ENCODE peak calls at places on chromosomes 6 and 20, in eight cellular contexts. Q is body of pancreas, W is fibroblast of lung, P is HepG2, R is astrocyte, J is left ventricle myocardium inferior, A is Peyer's patch, E is transverse colon. C is an unnamed sample.

GRCh38 chr6:139823808-139824126 is 449.3 kb upstream of the CITED2 start:
- DNase-seq in W (no peak), E (no peak), P (no peak), A (no peak), Q (no peak), R (no peak), J (no peak), C (no peak)

GRCh38 chr20:61015602-61016001 is 236.5 kb upstream of the CDH4 start:
- DNase-seq in A (no peak), W (no peak), P (no peak), J (no peak), Q (no peak), E (no peak), R (no peak), C (no peak)

GRCh38 chr20:3804254-3804751 is 8.2 kb downstream of the CDC25B start:
- DNase-seq in A (no peak), P (no peak), E (no peak), Q (no peak), W (peak; percentile 37), R (no peak), J (no peak), C (no peak)

GRCh38 chr6:124495316-124496176 is 466.7 kb upstream of the RNF217 start:
- DNase-seq in J (no peak), E (no peak), Q (no peak), A (no peak), P (no peak), W (no peak), R (peak; percentile 44), C (no peak)

GRCh38 chr6:27157461-27158315 is 89.8 kb upstream of the PRSS16 start:
- DNase-seq in J (peak; percentile 56), Q (peak; percentile 67), E (peak; percentile 74), P (peak; percentile 47), W (peak; percentile 68), A (peak; percentile 63), R (peak; percentile 56), C (peak; percentile 67)

GRCh38 chr6:17866876-17867444 is 120.5 kb downstream of the KIF13A start:
- DNase-seq in J (no peak), A (no peak), W (peak; percentile 32), P (peak; percentile 47), E (no peak), Q (no peak), R (no peak), C (no peak)

GRCh38 chr6:27114792-27115191 is 132.7 kb upstream of the PRSS16 start:
- DNase-seq in E (no peak), J (no peak), P (no peak), W (no peak), Q (no peak), R (no peak), A (no peak), C (no peak)

GRCh38 chr6:46215777-46216176 is 45.0 kb upstream of the ENPP5 start:
- DNase-seq in J (no peak), W (no peak), Q (no peak), A (no peak), P (no peak), E (no peak), R (no peak), C (no peak)

GRCh38 chr6:305371-306206 is 13.3 kb downstream of the DUSP22 start:
- DNase-seq in A (no peak), W (no peak), Q (no peak), R (no peak), J (no peak), E (no peak), P (no peak), C (no peak)

GRCh38 chr6:155078331-155078745 is 83.2 kb downstream of the TIAM2 start:
- DNase-seq in P (no peak), A (no peak), W (no peak), J (no peak), E (no peak), R (peak; percentile 59), Q (no peak), C (no peak)

GRCh38 chr6:52394251-52394666 is 25.9 kb upstream of the EFHC1 start:
- DNase-seq in A (no peak), W (no peak), Q (no peak), R (no peak), E (no peak), J (no peak), P (no peak), C (no peak)

DNA sequence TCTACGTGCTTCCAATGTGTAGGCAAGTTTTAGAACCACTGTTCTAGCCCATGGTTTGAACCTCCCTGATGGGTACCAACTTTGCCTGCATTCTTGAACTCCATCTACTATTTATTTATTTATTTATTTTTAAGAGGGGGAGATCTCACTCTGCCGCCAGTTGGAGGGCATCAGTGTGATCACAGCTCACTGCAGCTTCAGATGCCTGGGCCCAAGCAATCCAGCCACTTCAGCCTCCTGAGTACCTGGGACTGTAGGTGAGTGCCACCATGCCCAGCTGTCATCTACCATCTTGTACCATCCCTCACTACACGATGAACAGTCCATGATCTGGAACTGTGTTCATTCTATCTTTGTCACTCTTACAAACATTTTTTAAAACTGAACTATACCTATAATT is 28.2 kb downstream of the HLA-F start:
- DNase-seq in A (no peak), P (no peak), W (no peak), E (no peak), R (no peak), Q (no peak), J (no peak), C (no peak)
- H3K36me3 ChIP-seq in A (no peaks in the 10 kb centered on the region), P (no peaks in the 10 kb centered on the region), W (no peaks in the 10 kb centered on the region), E (no peaks in the 10 kb centered on the region), R (no peaks in the 10 kb centered on the region), Q (no peaks in the 10 kb centered on the region), J (no peaks in the 10 kb centered on the region), C (no peaks in the 10 kb centered on the region)

DNA sequence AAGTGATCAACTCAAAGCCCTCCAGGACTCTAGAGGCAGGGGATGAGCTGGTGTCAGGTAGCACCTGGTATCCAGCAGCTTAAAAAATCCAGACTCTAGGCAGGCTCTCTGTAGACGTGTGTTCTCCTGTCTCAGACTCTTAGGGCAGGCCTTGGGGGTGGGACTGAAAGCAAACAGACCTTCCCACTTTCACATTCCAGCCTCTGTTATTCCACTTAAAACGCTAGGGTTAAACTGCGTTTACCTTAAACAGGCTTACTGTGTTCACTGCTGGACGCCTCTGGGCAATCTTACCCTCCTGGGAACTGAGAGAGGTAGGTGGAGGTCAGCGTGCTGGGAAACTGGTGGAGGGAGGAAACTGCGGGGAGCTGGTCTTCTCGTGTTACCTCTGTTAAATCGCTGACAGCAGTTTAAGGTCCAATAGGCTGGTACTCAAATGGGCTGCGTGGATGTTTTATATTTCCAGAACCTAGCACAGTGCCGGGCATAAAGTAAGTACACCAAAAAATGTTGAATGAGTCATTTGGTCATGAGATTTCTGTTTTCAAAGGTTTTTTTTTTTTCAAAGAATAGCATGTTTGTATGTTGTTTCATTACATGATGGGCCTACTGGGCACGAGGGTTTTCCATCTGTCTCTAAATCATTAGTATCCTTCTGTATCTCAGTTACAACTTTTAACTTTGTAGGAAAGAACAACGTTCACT is at the start of gene GCNT2:
- DNase-seq in R (peak; percentile 37), W (peak; percentile 41), J (no peak), E (peak; percentile 22), P (peak; percentile 92), Q (no peak), A (no peak), C (peak; percentile 47)
- H3K4me3 ChIP-seq in R (no peak within 1 kb of the TSS), W (peak within 1 kb of the TSS; percentile 18), J (peak within 1 kb of the TSS; percentile 61), E (peak within 1 kb of the TSS; percentile 2), P (peak within 1 kb of the TSS; percentile 50), Q (no peak within 1 kb of the TSS), A (no peak within 1 kb of the TSS), C (no peak within 1 kb of the TSS)

GRCh38 chr20:63565021-63565698 is 8.9 kb downstream of the HELZ2 start:
- DNase-seq in A (no peak), P (no peak), J (no peak), W (no peak), Q (no peak), E (no peak), R (no peak), C (no peak)
- H3K36me3 ChIP-seq in A (peaks cover 43% of the 10 kb centered on the region), P (no peaks in the 10 kb centered on the region), J (peaks cover 72% of the 10 kb centered on the region), W (peaks cover 21% of the 10 kb centered on the region), Q (peaks cover 2% of the 10 kb centered on the region), E (no peaks in the 10 kb centered on the region), R (no peaks in the 10 kb centered on the region), C (peaks cover 75% of the 10 kb centered on the region)

GRCh38 chr6:24932832-24933231 is 2.9 kb downstream of the RIPOR2 start:
- DNase-seq in W (no peak), Q (no peak), P (no peak), A (no peak), J (no peak), E (no peak), R (peak; percentile 63), C (no peak)

GRCh38 chr6:24933266-24933665 is 2.5 kb downstream of the RIPOR2 start:
- DNase-seq in P (no peak), W (no peak), Q (no peak), R (no peak), E (no peak), A (no peak), J (no peak), C (no peak)

GRCh38 chr6:24935753-24936152 is at the start of gene RIPOR2:
- DNase-seq in J (peak; percentile 33), R (no peak), W (no peak), Q (no peak), A (no peak), E (peak; percentile 47), P (no peak), C (no peak)

GRCh38 chr6:24935323-24935722 is 437 bp downstream of the RIPOR2 start:
- DNase-seq in A (no peak), P (no peak), R (peak; percentile 24), Q (no peak), J (no peak), E (no peak), W (no peak), C (no peak)

GRCh38 chr6:24933868-24934401 is 1.8 kb downstream of the RIPOR2 start:
- DNase-seq in Q (peak; percentile 19), J (no peak), A (no peak), W (no peak), P (peak; percentile 43), E (peak; percentile 33), R (no peak), C (no peak)
- H3K4me3 ChIP-seq in Q (no peak overlapping the region), J (no peak overlapping the region), A (peak overlapping the region; percentile 42), W (no peak overlapping the region), P (no peak overlapping the region), E (peak overlapping the region; percentile 29), R (no peak overlapping the region), C (no peak overlapping the region)

GRCh38 chr6:111072801-111073360 is 14.4 kb upstream of the SLC16A10 start:
- DNase-seq in Q (no peak), A (no peak), J (no peak), W (no peak), P (no peak), E (no peak), R (no peak), C (no peak)

GRCh38 chr6:111076024-111076680 is 11.2 kb upstream of the SLC16A10 start:
- DNase-seq in W (no peak), J (no peak), A (no peak), E (no peak), P (no peak), Q (no peak), R (no peak), C (no peak)

GRCh38 chr6:111069722-111070406 is 17.4 kb upstream of the SLC16A10 start:
- DNase-seq in P (no peak), A (no peak), Q (no peak), E (no peak), J (no peak), W (no peak), R (no peak), C (no peak)

GRCh38 chr6:111068116-111068897 is 19.0 kb upstream of the SLC16A10 start:
- DNase-seq in Q (no peak), P (no peak), R (no peak), J (no peak), A (no peak), W (no peak), E (no peak), C (no peak)

GRCh38 chr6:111070407-111070743 is 16.9 kb upstream of the SLC16A10 start:
- DNase-seq in A (no peak), W (no peak), P (no peak), E (no peak), J (no peak), Q (no peak), R (no peak), C (no peak)
- H3K36me3 ChIP-seq in A (no peaks in the 10 kb centered on the region), W (no peaks in the 10 kb centered on the region), P (no peaks in the 10 kb centered on the region), E (no peaks in the 10 kb centered on the region), J (no peaks in the 10 kb centered on the region), Q (no peaks in the 10 kb centered on the region), R (no peaks in the 10 kb centered on the region), C (no peaks in the 10 kb centered on the region)